ENCODE peak calls at places on chromosomes 4 and X, in eight cellular contexts. Z is fibroblast of lung, I is NB4, G is cardiac fibroblast, F is GM12865, D is MM.1S, A is stomach, B is H7. C is an unnamed sample.

GRCh38 chrX:15524417-15524816 is 23.8 kb downstream of the BMX start:
- DNase-seq in I (no peak), Z (peak), D (no peak), A (no peak), B (no peak), G (peak), F (no peak), C (no peak)

GRCh38 chr4:144740316-144740715 is 94.4 kb downstream of the HHIP start:
- DNase-seq in I (no peak), F (no peak), A (no peak), Z (peak), D (no peak), B (no peak), G (peak), C (no peak)

GRCh38 chr4:114257516-114257915 is 278.1 kb upstream of the ARSJ start:
- DNase-seq in F (no peak), I (no peak), D (no peak), B (no peak), A (no peak), Z (peak), G (no peak), C (no peak)

GRCh38 chr4:70365479-70365878 is 4.9 kb downstream of the SMR3A start:
- DNase-seq in I (no peak), A (no peak), D (no peak), B (no peak), G (peak), Z (no peak), F (peak), C (no peak)

GRCh38 chrX:39894626-39895025 is 203.1 kb downstream of the BCOR start:
- DNase-seq in G (no peak), D (no peak), I (no peak), Z (no peak), F (no peak), B (peak), A (peak), C (no peak)

GRCh38 chr4:159416073-159416472 is 313.2 kb downstream of the RAPGEF2 start:
- DNase-seq in F (no peak), Z (no peak), B (no peak), I (no peak), A (no peak), D (no peak), G (no peak), C (no peak)

GRCh38 chr4:105674011-105674410 is 34.5 kb downstream of the INTS12 start:
- DNase-seq in A (no peak), D (no peak), B (no peak), F (no peak), I (no peak), G (no peak), Z (no peak), C (no peak)

GRCh38 chrX:15214614-15215013 is 55.3 kb downstream of the ASB9 start:
- DNase-seq in Z (no peak), D (no peak), I (no peak), G (no peak), F (no peak), A (no peak), B (no peak), C (no peak)

GRCh38 chrX:2391869-2392606 is 108.7 kb downstream of the DHRSX start:
- DNase-seq in D (no peak), F (no peak), I (no peak), B (peak), A (no peak), Z (peak), G (peak), C (peak)

GRCh38 chr4:40731792-40732245 is 17.9 kb upstream of the NSUN7 start:
- DNase-seq in G (no peak), Z (no peak), D (no peak), I (peak), A (peak), F (peak), B (no peak), C (no peak)

GRCh38 chrX:129679856-129680255 is 25.1 kb upstream of the APLN start:
- DNase-seq in G (peak), F (no peak), I (no peak), B (no peak), D (no peak), Z (no peak), A (no peak), C (no peak)

GRCh38 chr4:185424905-185425599 is 712 bp downstream of the UFSP2 start:
- DNase-seq in A (no peak), I (no peak), G (no peak), D (peak), F (peak), B (peak), Z (no peak), C (no peak)

GRCh38 chr4:149549911-149550310 is 265.7 kb downstream of the IQCM start:
- DNase-seq in B (peak), D (no peak), F (no peak), Z (peak), A (no peak), I (no peak), G (no peak), C (no peak)

GRCh38 chr4:147891476-147892115 is 159.7 kb downstream of the ARHGAP10 start:
- DNase-seq in Z (no peak), I (no peak), G (no peak), B (no peak), F (no peak), D (no peak), A (no peak), C (peak)

GRCh38 chr4:1582227-1582626 is 101.9 kb downstream of the FAM53A start:
- DNase-seq in D (no peak), B (peak), I (no peak), Z (no peak), G (no peak), F (no peak), A (peak), C (no peak)

GRCh38 chr4:1578301-1578781 is 105.8 kb downstream of the FAM53A start:
- DNase-seq in B (peak), D (no peak), G (no peak), I (no peak), Z (no peak), A (no peak), F (no peak), C (no peak)

GRCh38 chr4:1578968-1579833 is 104.9 kb downstream of the FAM53A start:
- DNase-seq in A (peak), D (no peak), B (peak), G (peak), F (peak), I (peak), Z (peak), C (peak)

GRCh38 chr4:1577818-1578217 is 106.3 kb downstream of the FAM53A start:
- DNase-seq in A (no peak), I (no peak), Z (no peak), G (no peak), F (no peak), B (peak), D (no peak), C (no peak)

DNA sequence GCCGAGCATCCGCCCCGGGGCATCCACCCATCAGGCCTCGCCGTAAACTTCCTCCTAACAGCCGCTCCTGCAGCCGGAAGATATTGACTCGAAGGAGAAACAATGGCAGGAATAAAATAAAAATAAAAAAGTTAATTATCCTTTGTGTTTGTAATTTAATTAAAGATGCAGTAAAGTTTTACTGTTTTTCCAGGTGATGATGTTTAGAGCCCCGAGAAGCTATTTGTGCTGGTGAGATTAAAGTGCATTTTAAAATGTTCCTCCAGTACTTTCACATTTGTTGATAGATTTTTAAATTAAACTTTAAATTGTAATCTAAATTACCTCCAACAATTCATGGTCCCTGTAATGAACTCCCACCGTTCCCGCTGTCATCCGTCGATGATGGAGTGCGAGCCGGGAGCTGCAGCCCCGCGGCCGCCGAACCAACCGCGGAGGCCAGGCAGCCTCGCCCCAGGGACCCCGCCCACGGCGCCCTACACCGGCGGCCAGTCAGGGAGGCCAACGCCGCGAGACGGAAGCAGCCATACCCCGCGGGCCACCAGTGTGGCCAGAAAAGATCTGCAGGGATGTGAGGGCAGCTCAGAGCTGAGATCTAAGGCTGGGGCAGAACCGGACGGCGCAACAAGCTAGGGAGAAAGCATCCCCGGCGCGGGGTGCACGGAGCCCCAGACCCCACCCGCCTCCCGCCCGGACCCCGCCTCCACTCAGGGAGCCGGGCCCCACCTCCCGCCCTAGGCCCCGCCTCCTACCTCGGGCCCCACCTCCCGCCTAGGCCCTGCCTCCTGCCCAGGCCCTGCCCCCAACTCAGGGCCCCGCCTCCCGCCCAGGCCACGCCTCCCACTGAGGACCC is 104.1 kb downstream of the FAM53A start:
- DNase-seq in I (peak), Z (peak), B (peak), D (no peak), F (no peak), G (peak), A (peak), C (peak)
- H3K4me3 ChIP-seq in I (peak), Z (peak), B (peak), D (no peak), F (peak), G (peak), A (peak), C (peak)

GRCh38 chr4:139635966-139636365 is 29.7 kb upstream of the MGST2 start:
- DNase-seq in G (no peak), D (no peak), A (no peak), I (no peak), F (no peak), B (no peak), Z (no peak), C (no peak)

GRCh38 chr4:139633195-139633594 is 32.4 kb upstream of the MGST2 start:
- DNase-seq in G (peak), Z (no peak), F (no peak), D (no peak), I (no peak), A (no peak), B (no peak), C (no peak)

GRCh38 chr4:139629761-139630160 is 35.9 kb upstream of the MGST2 start:
- DNase-seq in D (no peak), I (no peak), B (no peak), G (no peak), A (no peak), Z (no peak), F (no peak), C (no peak)

GRCh38 chr4:139630991-139631390 is 34.6 kb upstream of the MGST2 start:
- DNase-seq in B (no peak), F (no peak), G (no peak), Z (no peak), I (no peak), A (no peak), D (no peak), C (no peak)

GRCh38 chr4:139633661-139634060 is 32.0 kb upstream of the MGST2 start:
- DNase-seq in B (peak), G (peak), F (no peak), D (no peak), I (no peak), A (peak), Z (peak), C (no peak)
- H3K4me3 ChIP-seq in B (no peak), G (no peak), F (no peak), D (no peak), I (no peak), A (peak), Z (peak), C (no peak)

GRCh38 chrX:12951590-12951965 is 23.3 kb upstream of the TMSB4X start:
- DNase-seq in D (no peak), G (no peak), I (peak), Z (no peak), F (peak), A (no peak), B (no peak), C (no peak)

GRCh38 chrX:12954981-12955380 is 19.9 kb upstream of the TMSB4X start:
- DNase-seq in G (no peak), B (no peak), Z (no peak), F (peak), D (no peak), I (peak), A (no peak), C (no peak)

GRCh38 chrX:12950851-12951589 is 23.9 kb upstream of the TMSB4X start:
- DNase-seq in I (peak), Z (no peak), G (peak), A (peak), F (peak), B (peak), D (no peak), C (no peak)

GRCh38 chrX:12954376-12954775 is 20.5 kb upstream of the TMSB4X start:
- DNase-seq in A (no peak), F (no peak), I (no peak), D (no peak), B (no peak), Z (no peak), G (no peak), C (no peak)

DNA sequence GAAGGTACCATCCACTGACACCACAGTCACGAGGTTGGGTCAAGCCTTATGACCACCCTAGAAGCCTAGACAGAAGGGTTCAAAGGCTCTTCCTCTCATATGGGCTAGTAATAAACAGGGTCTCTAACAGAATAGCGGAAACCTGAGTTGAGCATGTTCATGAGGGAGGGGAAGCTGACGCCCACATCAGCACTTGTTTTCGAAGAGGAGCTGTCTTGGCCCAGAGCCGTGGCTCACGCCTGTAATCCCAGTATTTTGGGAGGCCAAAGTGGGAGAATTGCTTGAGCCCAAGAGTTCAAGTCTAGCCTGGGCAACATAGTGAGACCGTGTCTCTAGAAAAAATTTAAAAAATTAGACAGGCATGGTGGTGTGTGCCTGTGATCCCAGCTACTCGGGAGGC is 21.5 kb upstream of the TMSB4X start:
- DNase-seq in F (no peak), I (no peak), B (no peak), D (no peak), G (no peak), A (no peak), Z (no peak), C (no peak)
- H3K4me3 ChIP-seq in F (no peak), I (no peak), B (no peak), D (no peak), G (no peak), A (no peak), Z (no peak), C (no peak)

GRCh38 chrX:118216086-118216485 is 99.5 kb upstream of the KLHL13 start:
- DNase-seq in B (no peak), D (no peak), A (no peak), G (no peak), F (no peak), Z (peak), I (no peak), C (no peak)

GRCh38 chrX:118215346-118215745 is 98.7 kb upstream of the KLHL13 start:
- DNase-seq in D (no peak), I (no peak), Z (peak), F (no peak), G (no peak), B (no peak), A (no peak), C (no peak)

GRCh38 chrX:118216488-118216887 is 99.9 kb upstream of the KLHL13 start:
- DNase-seq in G (no peak), F (no peak), I (no peak), A (peak), D (no peak), B (no peak), Z (no peak), C (no peak)

GRCh38 chrX:118211891-118212816 is 95.5 kb upstream of the KLHL13 start:
- DNase-seq in D (peak), A (no peak), F (peak), G (no peak), Z (no peak), I (peak), B (peak), C (no peak)

DNA sequence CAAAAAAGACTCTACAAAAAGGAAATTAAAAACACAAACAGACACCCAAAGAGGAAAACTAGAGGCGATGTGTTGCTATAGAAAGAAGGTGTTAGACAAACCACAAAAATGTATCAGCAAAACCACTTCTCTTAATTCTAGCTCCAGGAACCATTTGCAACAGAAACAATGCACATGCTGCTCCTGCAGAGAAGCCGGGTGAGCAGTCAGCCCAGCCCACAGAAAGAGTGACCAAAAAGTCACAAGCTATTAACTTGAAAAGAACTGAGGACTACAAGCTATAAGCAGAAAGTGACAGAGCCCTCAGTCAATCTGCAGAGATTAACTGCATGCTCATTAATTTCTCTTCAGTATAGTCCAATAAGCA is 96.2 kb upstream of the KLHL13 start:
- DNase-seq in B (no peak), I (peak), F (peak), G (no peak), A (no peak), Z (peak), D (peak), C (no peak)
- H3K4me3 ChIP-seq in B (no peak), I (peak), F (peak), G (no peak), A (no peak), Z (no peak), D (peak), C (no peak)

DNA sequence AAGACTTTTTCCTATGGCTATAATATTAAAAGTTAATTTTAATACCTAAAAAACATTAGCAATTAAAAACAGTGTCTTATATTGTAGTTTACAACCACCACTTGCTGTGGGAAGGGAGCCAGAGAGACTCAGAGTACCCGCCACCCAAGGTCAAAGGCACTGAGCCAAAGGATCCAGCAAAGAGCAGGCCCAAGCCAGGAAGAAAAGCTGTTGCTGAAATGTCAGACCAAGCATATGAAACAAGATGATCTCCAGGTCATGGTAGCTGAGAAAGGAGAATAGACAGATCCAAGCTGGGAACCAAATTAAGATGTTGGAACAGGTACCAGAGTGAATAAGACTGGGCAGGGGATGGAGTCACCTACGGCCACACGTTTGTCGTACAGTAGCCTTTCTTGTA is 18.8 kb upstream of the ATOH1 start:
- DNase-seq in G (no peak), I (no peak), Z (no peak), A (peak), D (no peak), B (no peak), F (no peak), C (no peak)
- H3K4me3 ChIP-seq in G (no peak), I (no peak), Z (no peak), A (no peak), D (no peak), B (no peak), F (no peak), C (no peak)

DNA sequence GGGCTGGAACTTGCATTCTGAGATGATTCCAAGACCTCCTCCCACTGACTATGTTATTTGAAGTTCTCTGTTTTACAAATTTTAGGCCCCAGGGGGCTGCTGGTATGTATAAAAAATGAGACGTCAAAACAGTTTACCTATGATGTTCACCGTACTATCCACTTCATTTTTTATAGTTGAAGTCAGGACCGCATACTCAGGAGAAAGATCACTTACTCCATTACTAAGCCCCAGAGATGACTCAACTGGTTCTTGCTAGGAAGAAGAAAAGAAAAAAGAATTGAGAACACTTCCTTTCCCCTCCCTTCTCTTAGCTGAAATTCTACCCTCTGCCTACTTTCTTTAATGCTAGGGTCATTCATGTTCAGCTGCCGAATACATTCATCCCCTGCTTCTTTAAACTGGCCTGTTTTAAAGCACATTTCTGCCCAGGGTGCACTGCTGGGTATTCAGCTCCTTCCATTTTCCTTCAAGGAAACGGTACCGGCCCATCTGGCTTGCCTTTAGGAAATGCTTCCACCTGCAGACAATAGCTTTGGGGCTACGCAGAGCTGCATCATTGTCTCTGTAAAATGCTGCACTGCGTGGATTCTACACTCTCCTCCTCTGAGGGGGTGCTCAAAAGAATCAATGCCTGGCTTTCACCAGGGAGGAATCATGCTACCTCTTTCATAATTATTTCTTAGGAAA is 66.2 kb downstream of the IRF2 start:
- DNase-seq in Z (peak), A (no peak), B (no peak), D (no peak), F (no peak), G (peak), I (no peak), C (peak)
- H3K4me3 ChIP-seq in Z (no peak), A (no peak), B (no peak), D (no peak), F (no peak), G (no peak), I (no peak), C (no peak)

C was measured in skeletal muscle cell.